ENCODE peak calls at places on chromosomes 3 and 15, in six cellular contexts. One of them, this sample, is unnamed. For H3K27me3 and H3K4me1, the result is how much of the 10 kb centered on the place peaks cover.

GRCh38 chr15:64623347-64624024 is 151.9 kb downstream of the RBPMS2 start:
- DNase-seq in GM23338: no peak
- DNase-seq in lower lobe of right lung: no peak
- DNase-seq in CD4-positive, CD25-positive, alpha-beta regulatory T cell: no peak
- DNase-seq in GM23248: no peak
- DNase-seq in CD8-positive, alpha-beta memory T cell: no peak
- DNase-seq in this sample: no peak

GRCh38 chr3:149466192-149466591 is 8.3 kb upstream of the TM4SF4 start:
- DNase-seq in GM23338: peak
- DNase-seq in lower lobe of right lung: no peak
- DNase-seq in CD4-positive, CD25-positive, alpha-beta regulatory T cell: no peak
- DNase-seq in GM23248: peak
- DNase-seq in CD8-positive, alpha-beta memory T cell: no peak
- DNase-seq in this sample: no peak

GRCh38 chr3:189340680-189341460 is 169.1 kb downstream of the TPRG1 start:
- DNase-seq in GM23338: peak
- DNase-seq in lower lobe of right lung: no peak
- DNase-seq in CD4-positive, CD25-positive, alpha-beta regulatory T cell: no peak
- DNase-seq in GM23248: no peak
- DNase-seq in CD8-positive, alpha-beta memory T cell: no peak
- DNase-seq in this sample: peak

GRCh38 chr3:106431698-106432097 is 562.9 kb upstream of the CBLB start:
- DNase-seq in GM23338: no peak
- DNase-seq in lower lobe of right lung: no peak
- DNase-seq in CD4-positive, CD25-positive, alpha-beta regulatory T cell: no peak
- DNase-seq in GM23248: no peak
- DNase-seq in CD8-positive, alpha-beta memory T cell: no peak
- DNase-seq in this sample: no peak

GRCh38 chr3:4042869-4043268 is 243.6 kb downstream of the LRRN1 start:
- DNase-seq in GM23338: no peak
- DNase-seq in lower lobe of right lung: no peak
- DNase-seq in CD4-positive, CD25-positive, alpha-beta regulatory T cell: no peak
- DNase-seq in GM23248: no peak
- DNase-seq in CD8-positive, alpha-beta memory T cell: no peak
- DNase-seq in this sample: no peak

GRCh38 chr3:121477589-121477988 is 68.2 kb downstream of the POLQ start:
- DNase-seq in GM23338: no peak
- DNase-seq in lower lobe of right lung: no peak
- DNase-seq in CD4-positive, CD25-positive, alpha-beta regulatory T cell: no peak
- DNase-seq in GM23248: peak
- DNase-seq in CD8-positive, alpha-beta memory T cell: no peak
- DNase-seq in this sample: no peak

GRCh38 chr3:190385835-190386688 is 1.9 kb upstream of the CLDN16 start:
- DNase-seq in GM23338: no peak
- DNase-seq in lower lobe of right lung: no peak
- DNase-seq in CD4-positive, CD25-positive, alpha-beta regulatory T cell: no peak
- DNase-seq in GM23248: peak
- DNase-seq in CD8-positive, alpha-beta memory T cell: no peak
- DNase-seq in this sample: no peak

GRCh38 chr3:64422192-64422591 is 196.9 kb upstream of the PRICKLE2 start:
- DNase-seq in GM23338: no peak
- DNase-seq in lower lobe of right lung: no peak
- DNase-seq in CD4-positive, CD25-positive, alpha-beta regulatory T cell: no peak
- DNase-seq in GM23248: no peak
- DNase-seq in CD8-positive, alpha-beta memory T cell: no peak
- DNase-seq in this sample: no peak

GRCh38 chr3:84974347-84974746 is 15.6 kb downstream of the CADM2 start:
- DNase-seq in GM23338: no peak
- DNase-seq in lower lobe of right lung: no peak
- DNase-seq in CD4-positive, CD25-positive, alpha-beta regulatory T cell: no peak
- DNase-seq in GM23248: no peak
- DNase-seq in CD8-positive, alpha-beta memory T cell: no peak
- DNase-seq in this sample: no peak

GRCh38 chr15:75232252-75232813 is 25.8 kb upstream of the GOLGA6C start:
- DNase-seq in GM23338: no peak
- DNase-seq in lower lobe of right lung: no peak
- DNase-seq in CD4-positive, CD25-positive, alpha-beta regulatory T cell: no peak
- DNase-seq in GM23248: no peak
- DNase-seq in CD8-positive, alpha-beta memory T cell: no peak
- DNase-seq in this sample: no peak
- H3K27me3 ChIP-seq in GM23338: under half
- H3K27me3 ChIP-seq in lower lobe of right lung: under half
- H3K27me3 ChIP-seq in CD4-positive, CD25-positive, alpha-beta regulatory T cell: under half
- H3K27me3 ChIP-seq in GM23248: under half
- H3K27me3 ChIP-seq in CD8-positive, alpha-beta memory T cell: under half
- H3K27me3 ChIP-seq in this sample: half or more

GRCh38 chr3:19901918-19902317 is 32.1 kb downstream of the EFHB start:
- DNase-seq in GM23338: no peak
- DNase-seq in lower lobe of right lung: no peak
- DNase-seq in CD4-positive, CD25-positive, alpha-beta regulatory T cell: no peak
- DNase-seq in GM23248: peak
- DNase-seq in CD8-positive, alpha-beta memory T cell: no peak
- DNase-seq in this sample: no peak
- H3K4me1 ChIP-seq in GM23338: under half
- H3K4me1 ChIP-seq in lower lobe of right lung: under half
- H3K4me1 ChIP-seq in CD4-positive, CD25-positive, alpha-beta regulatory T cell: under half
- H3K4me1 ChIP-seq in GM23248: under half
- H3K4me1 ChIP-seq in CD8-positive, alpha-beta memory T cell: under half
- H3K4me1 ChIP-seq in this sample: under half

DNA sequence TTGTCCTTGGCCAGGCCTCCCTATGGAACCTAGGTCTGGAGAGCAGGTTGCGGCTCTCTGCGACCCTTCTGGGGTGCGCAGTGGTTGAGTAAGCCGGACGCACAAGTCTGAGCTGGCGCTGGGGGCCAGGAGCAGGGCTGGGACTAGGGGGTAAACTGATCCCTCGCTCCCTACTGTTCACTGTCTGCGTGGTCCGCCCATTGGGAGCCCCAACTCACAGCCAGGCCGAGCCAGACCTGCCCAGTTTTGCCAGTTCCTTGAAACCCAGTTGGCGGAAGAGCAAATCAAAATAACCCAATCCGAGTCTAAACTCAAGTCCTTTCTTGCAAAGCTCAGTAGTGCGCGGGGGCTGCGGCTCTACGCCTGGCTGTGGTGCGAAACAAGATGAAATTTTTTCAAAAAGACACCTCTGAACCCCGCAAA is 17.5 kb downstream of the RGMA start:
- DNase-seq in GM23338: no peak
- DNase-seq in lower lobe of right lung: no peak
- DNase-seq in CD4-positive, CD25-positive, alpha-beta regulatory T cell: no peak
- DNase-seq in GM23248: peak
- DNase-seq in CD8-positive, alpha-beta memory T cell: no peak
- DNase-seq in this sample: peak
- H3K4me3 ChIP-seq in GM23338: peak
- H3K4me3 ChIP-seq in lower lobe of right lung: peak
- H3K4me3 ChIP-seq in CD4-positive, CD25-positive, alpha-beta regulatory T cell: no peak
- H3K4me3 ChIP-seq in GM23248: peak
- H3K4me3 ChIP-seq in CD8-positive, alpha-beta memory T cell: no peak
- H3K4me3 ChIP-seq in this sample: peak

GRCh38 chr3:27714101-27714526 is 8.0 kb downstream of the EOMES start:
- DNase-seq in GM23338: peak
- DNase-seq in lower lobe of right lung: no peak
- DNase-seq in CD4-positive, CD25-positive, alpha-beta regulatory T cell: no peak
- DNase-seq in GM23248: no peak
- DNase-seq in CD8-positive, alpha-beta memory T cell: no peak
- DNase-seq in this sample: no peak

GRCh38 chr3:27714692-27715453 is 7.2 kb downstream of the EOMES start:
- DNase-seq in GM23338: peak
- DNase-seq in lower lobe of right lung: peak
- DNase-seq in CD4-positive, CD25-positive, alpha-beta regulatory T cell: no peak
- DNase-seq in GM23248: peak
- DNase-seq in CD8-positive, alpha-beta memory T cell: no peak
- DNase-seq in this sample: no peak

GRCh38 chr3:27713066-27713400 is 9.1 kb downstream of the EOMES start:
- DNase-seq in GM23338: no peak
- DNase-seq in lower lobe of right lung: no peak
- DNase-seq in CD4-positive, CD25-positive, alpha-beta regulatory T cell: no peak
- DNase-seq in GM23248: no peak
- DNase-seq in CD8-positive, alpha-beta memory T cell: no peak
- DNase-seq in this sample: no peak

GRCh38 chr3:27712136-27713065 is 9.7 kb downstream of the EOMES start:
- DNase-seq in GM23338: peak
- DNase-seq in lower lobe of right lung: peak
- DNase-seq in CD4-positive, CD25-positive, alpha-beta regulatory T cell: peak
- DNase-seq in GM23248: peak
- DNase-seq in CD8-positive, alpha-beta memory T cell: peak
- DNase-seq in this sample: peak

DNA sequence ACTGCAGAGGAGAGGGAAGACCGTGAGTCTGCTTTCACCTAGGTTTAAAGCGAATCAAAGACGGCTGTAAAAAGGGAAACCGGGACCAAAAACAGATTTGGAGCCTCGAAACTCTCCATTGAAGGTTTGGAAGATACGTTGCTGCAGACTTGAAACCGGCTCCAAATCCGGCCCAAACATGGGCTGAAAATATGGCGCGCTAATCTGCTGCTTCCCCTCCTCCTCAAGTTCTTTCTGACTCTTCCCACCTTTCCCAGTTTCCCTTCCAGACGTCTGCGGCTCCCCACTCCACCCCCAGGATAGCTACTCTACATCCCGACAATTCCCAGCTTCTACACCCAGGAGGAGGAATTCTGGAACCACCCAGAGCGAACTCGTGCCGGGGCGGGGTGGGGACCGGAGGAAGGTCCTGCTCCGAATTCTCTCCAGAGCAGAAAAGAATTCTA is 8.7 kb downstream of the EOMES start:
- DNase-seq in GM23338: peak
- DNase-seq in lower lobe of right lung: no peak
- DNase-seq in CD4-positive, CD25-positive, alpha-beta regulatory T cell: no peak
- DNase-seq in GM23248: peak
- DNase-seq in CD8-positive, alpha-beta memory T cell: no peak
- DNase-seq in this sample: no peak
- H3K27me3 ChIP-seq in GM23338: half or more
- H3K27me3 ChIP-seq in lower lobe of right lung: half or more
- H3K27me3 ChIP-seq in CD4-positive, CD25-positive, alpha-beta regulatory T cell: under half
- H3K27me3 ChIP-seq in GM23248: under half
- H3K27me3 ChIP-seq in CD8-positive, alpha-beta memory T cell: under half
- H3K27me3 ChIP-seq in this sample: under half

GRCh38 chr3:124786491-124787241 is 56.4 kb downstream of the UMPS start:
- DNase-seq in GM23338: no peak
- DNase-seq in lower lobe of right lung: no peak
- DNase-seq in CD4-positive, CD25-positive, alpha-beta regulatory T cell: no peak
- DNase-seq in GM23248: peak
- DNase-seq in CD8-positive, alpha-beta memory T cell: no peak
- DNase-seq in this sample: no peak
- H3K4me1 ChIP-seq in GM23338: under half
- H3K4me1 ChIP-seq in lower lobe of right lung: under half
- H3K4me1 ChIP-seq in CD4-positive, CD25-positive, alpha-beta regulatory T cell: under half
- H3K4me1 ChIP-seq in GM23248: under half
- H3K4me1 ChIP-seq in CD8-positive, alpha-beta memory T cell: under half
- H3K4me1 ChIP-seq in this sample: under half